ENCODE peak calls at places on chromosomes 1 and 21, in ten cellular contexts. One of them, this sample, is unnamed.

GRCh38 chr1:201265771-201266170 is 17.5 kb upstream of the PKP1 start:
- DNase-seq in NCI-H1436: no peak
- DNase-seq in iPS-NIHi11: no peak
- DNase-seq in endodermal cell: no peak
- DNase-seq in MCF 10A: peak
- DNase-seq in NCI-H1417: no peak
- DNase-seq in dermis microvascular lymphatic vessel endothelial cell: no peak
- DNase-seq in T-cell: no peak
- DNase-seq in substantia nigra: no peak
- DNase-seq in AG08395: no peak
- DNase-seq in this sample: no peak

GRCh38 chr1:26351591-26352337 is 2.2 kb downstream of the CRYBG2 start:
- DNase-seq in NCI-H1436: no peak
- DNase-seq in iPS-NIHi11: no peak
- DNase-seq in endodermal cell: no peak
- DNase-seq in MCF 10A: peak
- DNase-seq in NCI-H1417: no peak
- DNase-seq in dermis microvascular lymphatic vessel endothelial cell: peak
- DNase-seq in T-cell: no peak
- DNase-seq in substantia nigra: no peak
- DNase-seq in AG08395: no peak
- DNase-seq in this sample: peak

GRCh38 chr21:31945576-31945975 is 72.8 kb downstream of the HUNK start:
- DNase-seq in NCI-H1436: no peak
- DNase-seq in iPS-NIHi11: no peak
- DNase-seq in endodermal cell: no peak
- DNase-seq in MCF 10A: no peak
- DNase-seq in NCI-H1417: no peak
- DNase-seq in dermis microvascular lymphatic vessel endothelial cell: no peak
- DNase-seq in T-cell: no peak
- DNase-seq in substantia nigra: no peak
- DNase-seq in AG08395: peak
- DNase-seq in this sample: no peak

GRCh38 chr1:4986266-4986665 is 331.9 kb downstream of the AJAP1 start:
- DNase-seq in NCI-H1436: no peak
- DNase-seq in iPS-NIHi11: no peak
- DNase-seq in endodermal cell: no peak
- DNase-seq in MCF 10A: no peak
- DNase-seq in NCI-H1417: no peak
- DNase-seq in dermis microvascular lymphatic vessel endothelial cell: no peak
- DNase-seq in T-cell: no peak
- DNase-seq in substantia nigra: no peak
- DNase-seq in AG08395: no peak
- DNase-seq in this sample: no peak

GRCh38 chr21:31258073-31258472 is 86.0 kb downstream of the TIAM1 start:
- DNase-seq in NCI-H1436: no peak
- DNase-seq in iPS-NIHi11: no peak
- DNase-seq in endodermal cell: no peak
- DNase-seq in MCF 10A: no peak
- DNase-seq in NCI-H1417: no peak
- DNase-seq in dermis microvascular lymphatic vessel endothelial cell: no peak
- DNase-seq in T-cell: no peak
- DNase-seq in substantia nigra: no peak
- DNase-seq in AG08395: no peak
- DNase-seq in this sample: no peak

GRCh38 chr1:10718083-10718415 is 78.4 kb downstream of the CASZ1 start:
- DNase-seq in NCI-H1436: no peak
- DNase-seq in iPS-NIHi11: no peak
- DNase-seq in endodermal cell: no peak
- DNase-seq in MCF 10A: no peak
- DNase-seq in NCI-H1417: no peak
- DNase-seq in dermis microvascular lymphatic vessel endothelial cell: no peak
- DNase-seq in T-cell: no peak
- DNase-seq in substantia nigra: no peak
- DNase-seq in AG08395: no peak
- DNase-seq in this sample: peak

GRCh38 chr1:14631421-14631820 is 32.9 kb downstream of the KAZN start:
- DNase-seq in NCI-H1436: no peak
- DNase-seq in iPS-NIHi11: no peak
- DNase-seq in endodermal cell: no peak
- DNase-seq in MCF 10A: no peak
- DNase-seq in NCI-H1417: no peak
- DNase-seq in dermis microvascular lymphatic vessel endothelial cell: no peak
- DNase-seq in T-cell: no peak
- DNase-seq in substantia nigra: no peak
- DNase-seq in AG08395: no peak
- DNase-seq in this sample: no peak

GRCh38 chr1:68585371-68585770 is 88.5 kb upstream of the DEPDC1 start:
- DNase-seq in NCI-H1436: no peak
- DNase-seq in iPS-NIHi11: no peak
- DNase-seq in endodermal cell: no peak
- DNase-seq in MCF 10A: no peak
- DNase-seq in NCI-H1417: no peak
- DNase-seq in dermis microvascular lymphatic vessel endothelial cell: no peak
- DNase-seq in T-cell: no peak
- DNase-seq in substantia nigra: no peak
- DNase-seq in AG08395: no peak
- DNase-seq in this sample: no peak

GRCh38 chr1:26784023-26784871 is 3.5 kb upstream of the PIGV start:
- DNase-seq in NCI-H1436: no peak
- DNase-seq in iPS-NIHi11: peak
- DNase-seq in endodermal cell: peak
- DNase-seq in MCF 10A: peak
- DNase-seq in NCI-H1417: peak
- DNase-seq in dermis microvascular lymphatic vessel endothelial cell: no peak
- DNase-seq in T-cell: no peak
- DNase-seq in substantia nigra: no peak
- DNase-seq in AG08395: no peak
- DNase-seq in this sample: peak

GRCh38 chr1:206538901-206539655 is 31.7 kb downstream of the RASSF5 start:
- DNase-seq in NCI-H1436: no peak
- DNase-seq in iPS-NIHi11: no peak
- DNase-seq in endodermal cell: no peak
- DNase-seq in MCF 10A: no peak
- DNase-seq in NCI-H1417: no peak
- DNase-seq in dermis microvascular lymphatic vessel endothelial cell: no peak
- DNase-seq in T-cell: no peak
- DNase-seq in substantia nigra: no peak
- DNase-seq in AG08395: no peak
- DNase-seq in this sample: no peak

GRCh38 chr1:155038602-155039307 is 5.1 kb downstream of the DCST1 start:
- DNase-seq in NCI-H1436: no peak
- DNase-seq in iPS-NIHi11: no peak
- DNase-seq in endodermal cell: no peak
- DNase-seq in MCF 10A: peak
- DNase-seq in NCI-H1417: no peak
- DNase-seq in dermis microvascular lymphatic vessel endothelial cell: no peak
- DNase-seq in T-cell: no peak
- DNase-seq in substantia nigra: no peak
- DNase-seq in AG08395: peak
- DNase-seq in this sample: no peak

GRCh38 chr21:15825699-15826098 is 95.9 kb downstream of the USP25 start:
- DNase-seq in NCI-H1436: no peak
- DNase-seq in iPS-NIHi11: no peak
- DNase-seq in endodermal cell: no peak
- DNase-seq in MCF 10A: no peak
- DNase-seq in NCI-H1417: no peak
- DNase-seq in dermis microvascular lymphatic vessel endothelial cell: no peak
- DNase-seq in T-cell: no peak
- DNase-seq in substantia nigra: no peak
- DNase-seq in AG08395: no peak
- DNase-seq in this sample: no peak

GRCh38 chr1:18348354-18348753 is 132.4 kb upstream of the KLHDC7A start:
- DNase-seq in NCI-H1436: peak
- DNase-seq in iPS-NIHi11: no peak
- DNase-seq in endodermal cell: peak
- DNase-seq in MCF 10A: no peak
- DNase-seq in NCI-H1417: no peak
- DNase-seq in dermis microvascular lymphatic vessel endothelial cell: no peak
- DNase-seq in T-cell: no peak
- DNase-seq in substantia nigra: no peak
- DNase-seq in AG08395: no peak
- DNase-seq in this sample: no peak

GRCh38 chr1:206854401-206855129 is 10.9 kb upstream of the IL20 start:
- DNase-seq in NCI-H1436: no peak
- DNase-seq in iPS-NIHi11: no peak
- DNase-seq in endodermal cell: no peak
- DNase-seq in MCF 10A: no peak
- DNase-seq in NCI-H1417: no peak
- DNase-seq in dermis microvascular lymphatic vessel endothelial cell: no peak
- DNase-seq in T-cell: no peak
- DNase-seq in substantia nigra: no peak
- DNase-seq in AG08395: no peak
- DNase-seq in this sample: no peak

GRCh38 chr1:51607676-51608075 is 9.2 kb upstream of the OSBPL9 start:
- DNase-seq in NCI-H1436: no peak
- DNase-seq in iPS-NIHi11: no peak
- DNase-seq in endodermal cell: no peak
- DNase-seq in MCF 10A: peak
- DNase-seq in NCI-H1417: no peak
- DNase-seq in dermis microvascular lymphatic vessel endothelial cell: no peak
- DNase-seq in T-cell: no peak
- DNase-seq in substantia nigra: no peak
- DNase-seq in AG08395: no peak
- DNase-seq in this sample: no peak

GRCh38 chr1:203692565-203693470 is 66.2 kb downstream of the ATP2B4 start:
- DNase-seq in NCI-H1436: no peak
- DNase-seq in iPS-NIHi11: peak
- DNase-seq in endodermal cell: no peak
- DNase-seq in MCF 10A: peak
- DNase-seq in NCI-H1417: no peak
- DNase-seq in dermis microvascular lymphatic vessel endothelial cell: no peak
- DNase-seq in T-cell: no peak
- DNase-seq in substantia nigra: no peak
- DNase-seq in AG08395: peak
- DNase-seq in this sample: no peak

GRCh38 chr1:47409311-47410085 is 6.6 kb upstream of the FOXE3 start:
- DNase-seq in NCI-H1436: no peak
- DNase-seq in iPS-NIHi11: no peak
- DNase-seq in endodermal cell: no peak
- DNase-seq in MCF 10A: peak
- DNase-seq in NCI-H1417: no peak
- DNase-seq in dermis microvascular lymphatic vessel endothelial cell: no peak
- DNase-seq in T-cell: no peak
- DNase-seq in substantia nigra: no peak
- DNase-seq in AG08395: peak
- DNase-seq in this sample: no peak

GRCh38 chr1:160625725-160626498 is 20.9 kb downstream of the SLAMF1 start:
- DNase-seq in NCI-H1436: no peak
- DNase-seq in iPS-NIHi11: no peak
- DNase-seq in endodermal cell: no peak
- DNase-seq in MCF 10A: no peak
- DNase-seq in NCI-H1417: no peak
- DNase-seq in dermis microvascular lymphatic vessel endothelial cell: no peak
- DNase-seq in T-cell: no peak
- DNase-seq in substantia nigra: no peak
- DNase-seq in AG08395: no peak
- DNase-seq in this sample: no peak

GRCh38 chr1:160169553-160170399 is 18.4 kb downstream of the ATP1A4 start:
- DNase-seq in NCI-H1436: no peak
- DNase-seq in iPS-NIHi11: peak
- DNase-seq in endodermal cell: peak
- DNase-seq in MCF 10A: no peak
- DNase-seq in NCI-H1417: peak
- DNase-seq in dermis microvascular lymphatic vessel endothelial cell: no peak
- DNase-seq in T-cell: no peak
- DNase-seq in substantia nigra: no peak
- DNase-seq in AG08395: no peak
- DNase-seq in this sample: peak

GRCh38 chr21:34035619-34036354 is 37.6 kb upstream of the MRPS6 start:
- DNase-seq in NCI-H1436: no peak
- DNase-seq in iPS-NIHi11: peak
- DNase-seq in endodermal cell: no peak
- DNase-seq in MCF 10A: peak
- DNase-seq in NCI-H1417: no peak
- DNase-seq in dermis microvascular lymphatic vessel endothelial cell: no peak
- DNase-seq in T-cell: no peak
- DNase-seq in substantia nigra: no peak
- DNase-seq in AG08395: no peak
- DNase-seq in this sample: no peak

GRCh38 chr1:187949567-187949966 is 1120.8 kb downstream of the PLA2G4A start:
- DNase-seq in NCI-H1436: no peak
- DNase-seq in iPS-NIHi11: no peak
- DNase-seq in endodermal cell: no peak
- DNase-seq in MCF 10A: no peak
- DNase-seq in NCI-H1417: no peak
- DNase-seq in dermis microvascular lymphatic vessel endothelial cell: no peak
- DNase-seq in T-cell: no peak
- DNase-seq in substantia nigra: no peak
- DNase-seq in AG08395: no peak
- DNase-seq in this sample: no peak

GRCh38 chr1:35633526-35633925 is 7.8 kb downstream of the PSMB2 start:
- DNase-seq in NCI-H1436: no peak
- DNase-seq in iPS-NIHi11: no peak
- DNase-seq in endodermal cell: no peak
- DNase-seq in MCF 10A: no peak
- DNase-seq in NCI-H1417: no peak
- DNase-seq in dermis microvascular lymphatic vessel endothelial cell: no peak
- DNase-seq in T-cell: no peak
- DNase-seq in substantia nigra: no peak
- DNase-seq in AG08395: no peak
- DNase-seq in this sample: no peak

GRCh38 chr1:41361495-41362356 is 492 bp downstream of the FOXO6 start:
- DNase-seq in NCI-H1436: no peak
- DNase-seq in iPS-NIHi11: peak
- DNase-seq in endodermal cell: peak
- DNase-seq in MCF 10A: no peak
- DNase-seq in NCI-H1417: peak
- DNase-seq in dermis microvascular lymphatic vessel endothelial cell: no peak
- DNase-seq in T-cell: peak
- DNase-seq in substantia nigra: no peak
- DNase-seq in AG08395: no peak
- DNase-seq in this sample: peak

GRCh38 chr1:33532936-33533335 is 60.5 kb downstream of the ZSCAN20 start:
- DNase-seq in NCI-H1436: no peak
- DNase-seq in iPS-NIHi11: no peak
- DNase-seq in endodermal cell: no peak
- DNase-seq in MCF 10A: no peak
- DNase-seq in NCI-H1417: no peak
- DNase-seq in dermis microvascular lymphatic vessel endothelial cell: no peak
- DNase-seq in T-cell: no peak
- DNase-seq in substantia nigra: no peak
- DNase-seq in AG08395: no peak
- DNase-seq in this sample: no peak

GRCh38 chr1:82343381-82343780 is 542.6 kb downstream of the ADGRL2 start:
- DNase-seq in NCI-H1436: no peak
- DNase-seq in iPS-NIHi11: no peak
- DNase-seq in endodermal cell: no peak
- DNase-seq in MCF 10A: no peak
- DNase-seq in NCI-H1417: no peak
- DNase-seq in dermis microvascular lymphatic vessel endothelial cell: no peak
- DNase-seq in T-cell: no peak
- DNase-seq in substantia nigra: no peak
- DNase-seq in AG08395: no peak
- DNase-seq in this sample: no peak

This sample was measured in H7.